ENCODE peak calls at places on chromosome 20, in five cellular contexts. Y is activated naive CD4-positive, alpha-beta T cell treated with Interleukin-2 at 50 U/mL for 16 hours; C is hippocampal formation; I is HTR-8/SVneo; T is tibial nerve. B is an unnamed sample.
A peak's percentile ranks its signal among the peaks of the same experiment; 100 is the strongest.

GRCh38 chr20:1832634-1833033 is 62.6 kb upstream of the SIRPA start:
- DNase-seq in Y (no peak), C (no peak), I (no peak), T (no peak), B (no peak)

GRCh38 chr20:38267251-38267650 is 6.7 kb upstream of the KIAA1755 start:
- DNase-seq in Y (no peak), C (no peak), I (no peak), T (no peak), B (no peak)

GRCh38 chr20:23857954-23858565 is 21.5 kb downstream of the CST5 start:
- DNase-seq in Y (no peak), C (no peak), I (no peak), T (no peak), B (no peak)

GRCh38 chr20:39464238-39464637 is 502.1 kb downstream of the DHX35 start:
- DNase-seq in Y (no peak), C (no peak), I (no peak), T (no peak), B (no peak)

GRCh38 chr20:33651562-33652048 is 10.5 kb upstream of the C20orf144 start:
- DNase-seq in Y (no peak), C (no peak), I (no peak), T (no peak), B (no peak)

GRCh38 chr20:54291339-54292060 is 83.6 kb downstream of the PFDN4 start:
- DNase-seq in Y (no peak), C (no peak), I (no peak), T (no peak), B (no peak)

GRCh38 chr20:25364879-25365699 is 25.5 kb downstream of the ABHD12 start:
- DNase-seq in Y (no peak), C (no peak), I (no peak), T (no peak), B (no peak)

GRCh38 chr20:37845878-37846277 is 57.0 kb upstream of the VSTM2L start:
- DNase-seq in Y (no peak), C (no peak), I (no peak), T (no peak), B (no peak)

GRCh38 chr20:24993337-24994185 is 1.0 kb upstream of the APMAP start:
- DNase-seq in Y (no peak), C (no peak), I (peak; percentile 22), T (no peak), B (peak; percentile 28)

GRCh38 chr20:18263723-18264122 is 24.6 kb upstream of the ZNF133 start:
- DNase-seq in Y (no peak), C (no peak), I (no peak), T (no peak), B (no peak)

B was measured in ascending aorta.